ENCODE peak calls at places on chromosome 21, in five cellular contexts. E, P, N, C and K are unnamed samples.

GRCh38 chr21:44927587-44928461 is 7.1 kb upstream of the ITGB2 start:
- DNase-seq in E (no peak), P (peak), N (no peak), C (no peak), K (no peak)

GRCh38 chr21:33325222-33326067 is 675 bp downstream of the IFNAR1 start:
- DNase-seq in E (peak), P (peak), N (peak), C (peak), K (peak)

GRCh38 chr21:36385233-36385908 is at the start of gene CHAF1B:
- DNase-seq in E (peak), P (peak), N (peak), C (peak), K (peak)

GRCh38 chr21:31503467-31503866 is 156.0 kb upstream of the SOD1 start:
- DNase-seq in E (no peak), P (no peak), N (no peak), C (no peak), K (no peak)

GRCh38 chr21:40615503-40616376 is 231.2 kb downstream of the DSCAM start:
- DNase-seq in E (no peak), P (no peak), N (no peak), C (no peak), K (no peak)

GRCh38 chr21:45457161-45457831 is 52.3 kb downstream of the COL18A1 start:
- DNase-seq in E (no peak), P (no peak), N (no peak), C (no peak), K (no peak)

GRCh38 chr21:44869860-44870747 is 3.4 kb downstream of the PTTG1IP start:
- DNase-seq in E (peak), P (no peak), N (no peak), C (no peak), K (peak)

GRCh38 chr21:36388835-36389234 is 3.6 kb downstream of the CHAF1B start:
- DNase-seq in E (no peak), P (no peak), N (no peak), C (peak), K (no peak)

GRCh38 chr21:8992731-8993174 is 1528.6 kb upstream of the TPTE start:
- DNase-seq in E (no peak), P (no peak), N (no peak), C (no peak), K (no peak)

GRCh38 chr21:32189688-32190483 is 89.0 kb downstream of the MIS18A start:
- DNase-seq in E (no peak), P (no peak), N (no peak), C (no peak), K (no peak)

GRCh38 chr21:45299864-45300785 is 12.4 kb upstream of the POFUT2 start:
- DNase-seq in E (no peak), P (peak), N (no peak), C (no peak), K (peak)

GRCh38 chr21:45440736-45441350 is 35.9 kb downstream of the COL18A1 start:
- DNase-seq in E (no peak), P (no peak), N (no peak), C (no peak), K (no peak)

GRCh38 chr21:44761011-44761729 is 40.5 kb downstream of the UBE2G2 start:
- DNase-seq in E (no peak), P (no peak), N (no peak), C (no peak), K (no peak)

GRCh38 chr21:37225440-37225839 is 41.7 kb downstream of the VPS26C start:
- DNase-seq in E (no peak), P (no peak), N (no peak), C (no peak), K (no peak)

GRCh38 chr21:16071761-16072160 is 342.0 kb downstream of the USP25 start:
- DNase-seq in E (no peak), P (no peak), N (no peak), C (no peak), K (no peak)

GRCh38 chr21:16070207-16070651 is 340.4 kb downstream of the USP25 start:
- DNase-seq in E (no peak), P (no peak), N (no peak), C (peak), K (no peak)

GRCh38 chr21:16069713-16070112 is 339.9 kb downstream of the USP25 start:
- DNase-seq in E (no peak), P (no peak), N (no peak), C (no peak), K (no peak)

GRCh38 chr21:16072176-16072575 is 342.4 kb downstream of the USP25 start:
- DNase-seq in E (no peak), P (no peak), N (no peak), C (no peak), K (no peak)

GRCh38 chr21:16071082-16071481 is 341.3 kb downstream of the USP25 start:
- DNase-seq in E (no peak), P (no peak), N (no peak), C (peak), K (no peak)
- H3K4me3 ChIP-seq in E (peak), P (peak), N (peak), C (peak), K (peak)

DNA sequence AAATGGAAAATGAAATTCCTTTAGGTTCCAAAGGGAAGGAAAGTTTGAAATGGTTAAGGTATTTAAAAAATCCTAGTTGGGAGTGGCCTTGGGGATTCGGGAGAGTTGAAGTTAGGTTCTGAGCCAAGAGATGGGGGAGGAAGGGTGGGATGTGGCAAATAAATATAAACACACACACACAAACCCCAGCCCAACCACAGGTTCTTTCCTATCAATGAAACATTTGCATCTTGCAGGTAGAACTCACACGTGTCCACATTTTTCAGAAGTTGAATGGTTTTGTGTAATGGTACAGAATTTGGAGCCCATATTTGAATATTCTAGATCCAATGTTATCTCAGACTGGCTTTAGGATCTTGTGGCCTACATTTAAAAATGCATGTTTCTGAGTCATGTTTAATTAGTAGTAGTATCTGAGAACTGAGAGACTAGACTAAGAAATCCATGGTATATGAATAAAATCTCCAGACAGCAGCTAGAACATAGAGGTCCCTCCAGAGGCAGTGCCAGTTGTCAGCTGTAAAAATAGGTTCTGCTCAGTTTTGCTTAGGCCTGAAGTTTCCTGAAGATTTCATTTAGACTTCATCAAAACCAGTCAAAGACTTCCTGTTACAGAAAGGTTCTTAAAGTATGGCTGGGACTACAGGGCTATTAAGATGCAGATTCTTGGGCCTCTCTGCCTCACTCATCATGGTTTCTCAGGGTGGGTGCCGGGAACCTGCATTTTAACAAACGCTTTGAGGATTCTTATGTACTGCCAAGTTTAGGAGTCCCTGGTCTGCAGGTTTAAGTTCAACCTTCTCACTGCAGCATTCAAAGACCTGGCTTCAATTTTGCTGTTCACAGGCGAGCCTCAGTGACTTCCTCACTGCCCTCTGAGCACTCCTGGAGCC is 21.3 kb downstream of the RUNX1 start:
- DNase-seq in E (no peak), P (no peak), N (no peak), C (no peak), K (no peak)
- H3K27ac ChIP-seq in E (no peak), P (no peak), N (no peak), C (no peak), K (no peak)

GRCh38 chr21:42429856-42430255 is 26.2 kb downstream of the UBASH3A start:
- DNase-seq in E (no peak), P (no peak), N (no peak), C (no peak), K (no peak)
- TF ChIP-seq CTCF in E (no peak), P (no peak), N (no peak), C (no peak), K (no peak)

DNA sequence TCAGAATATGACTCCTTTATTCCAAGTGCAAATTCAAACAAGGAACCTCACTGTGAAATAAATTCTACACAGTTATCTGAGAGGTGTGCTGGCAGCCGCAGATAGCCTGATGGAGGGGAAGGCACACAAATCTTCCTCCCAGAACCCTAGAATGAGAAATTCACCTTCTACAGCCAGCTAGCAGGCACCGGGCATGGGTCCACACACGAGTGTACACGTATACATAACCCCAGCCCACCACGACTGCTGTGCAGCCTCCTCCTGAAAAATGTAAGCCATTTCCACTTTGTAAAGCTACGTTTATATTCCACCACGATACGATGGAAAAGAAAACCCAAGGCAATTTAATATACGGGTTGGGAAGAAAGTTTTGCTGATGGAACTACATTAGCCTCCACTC is 1.8 kb downstream of the BTG3 start:
- DNase-seq in E (no peak), P (no peak), N (no peak), C (no peak), K (no peak)
- H3K4me3 ChIP-seq in E (peak), P (peak), N (peak), C (peak), K (peak)

DNA sequence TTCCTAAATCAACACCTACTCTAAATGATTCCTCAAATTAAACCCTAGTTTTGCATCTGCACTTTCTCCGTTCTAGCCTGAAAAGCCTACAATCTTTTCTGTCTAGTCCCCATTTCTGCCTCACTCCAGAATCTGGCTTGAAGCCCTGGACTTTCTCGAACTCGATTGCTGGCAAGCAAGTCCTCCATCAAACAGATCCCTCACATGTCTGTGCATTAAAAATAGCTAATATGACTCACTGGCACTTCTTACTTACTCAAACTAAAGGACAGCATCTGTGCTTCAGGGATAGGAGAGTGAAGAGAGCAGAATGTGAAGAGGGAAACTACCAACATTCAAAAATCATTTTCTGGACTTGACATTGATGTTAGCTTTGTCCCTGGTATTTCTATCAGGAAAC is 51.8 kb upstream of the CXADR start:
- DNase-seq in E (peak), P (no peak), N (no peak), C (peak), K (no peak)
- H3K27ac ChIP-seq in E (no peak), P (peak), N (no peak), C (peak), K (no peak)

DNA sequence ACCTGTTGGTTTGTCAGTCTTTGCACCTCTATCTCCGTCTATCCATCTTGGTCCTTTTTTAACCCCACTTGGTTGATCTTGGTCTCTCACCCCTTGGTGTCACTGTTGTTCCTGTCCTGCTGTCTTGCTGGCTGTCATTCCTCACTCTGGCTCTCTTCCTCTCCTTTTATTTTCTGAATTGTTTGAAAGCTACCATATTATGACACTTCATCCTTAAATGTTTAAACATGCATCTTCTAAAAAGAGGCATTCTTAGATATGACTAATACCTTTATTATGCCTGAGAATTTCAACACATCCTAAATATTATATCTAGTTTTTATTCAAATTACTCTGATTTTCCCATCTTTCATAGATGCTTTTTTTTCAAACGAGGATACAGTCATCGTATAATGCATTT is 37.0 kb downstream of the BACH1 start:
- DNase-seq in E (no peak), P (no peak), N (no peak), C (no peak), K (no peak)
- TF ChIP-seq CTCF in E (no peak), P (no peak), N (no peak), C (no peak), K (no peak)